ENCODE peak calls at places on chromosome 19, in nine cellular contexts. One of them, this sample, is unnamed.

GRCh38 chr19:2330632-2331284 is 2.3 kb downstream of the SPPL2B start:
- DNase-seq in H1: no peak
- DNase-seq in HCT116: no peak
- DNase-seq in IMR-90: no peak
- DNase-seq in tibial nerve: no peak
- DNase-seq in transverse colon: peak
- DNase-seq in K562: no peak
- DNase-seq in breast epithelium: no peak
- DNase-seq in heart left ventricle: no peak
- DNase-seq in this sample: peak

GRCh38 chr19:5154129-5154798 is 185.4 kb downstream of the KDM4B start:
- DNase-seq in transverse colon: peak
- DNase-seq in IMR-90: no peak
- DNase-seq in breast epithelium: no peak
- DNase-seq in tibial nerve: no peak
- DNase-seq in H1: no peak
- DNase-seq in heart left ventricle: no peak
- DNase-seq in HCT116: no peak
- DNase-seq in K562: peak
- DNase-seq in this sample: peak

GRCh38 chr19:8592231-8593009 is 15.2 kb upstream of the MYO1F start:
- DNase-seq in tibial nerve: peak
- DNase-seq in heart left ventricle: peak
- DNase-seq in breast epithelium: peak
- DNase-seq in IMR-90: peak
- DNase-seq in H1: peak
- DNase-seq in K562: peak
- DNase-seq in transverse colon: peak
- DNase-seq in HCT116: no peak
- DNase-seq in this sample: peak

GRCh38 chr19:39167461-39168257 is 29.1 kb upstream of the NCCRP1 start:
- DNase-seq in tibial nerve: no peak
- DNase-seq in K562: no peak
- DNase-seq in H1: no peak
- DNase-seq in IMR-90: no peak
- DNase-seq in HCT116: no peak
- DNase-seq in breast epithelium: peak
- DNase-seq in heart left ventricle: no peak
- DNase-seq in transverse colon: peak
- DNase-seq in this sample: no peak

GRCh38 chr19:42028304-42029216 is 34.5 kb upstream of the ATP1A3 start:
- DNase-seq in HCT116: peak
- DNase-seq in tibial nerve: no peak
- DNase-seq in K562: peak
- DNase-seq in H1: peak
- DNase-seq in transverse colon: no peak
- DNase-seq in breast epithelium: no peak
- DNase-seq in heart left ventricle: no peak
- DNase-seq in IMR-90: no peak
- DNase-seq in this sample: no peak

GRCh38 chr19:35249848-35250711 is 1.3 kb downstream of the LSR start:
- DNase-seq in IMR-90: no peak
- DNase-seq in HCT116: no peak
- DNase-seq in K562: no peak
- DNase-seq in transverse colon: no peak
- DNase-seq in H1: no peak
- DNase-seq in breast epithelium: no peak
- DNase-seq in tibial nerve: no peak
- DNase-seq in heart left ventricle: peak
- DNase-seq in this sample: peak

GRCh38 chr19:19661141-19661674 is 2.3 kb downstream of the ATP13A1 start:
- DNase-seq in K562: no peak
- DNase-seq in H1: no peak
- DNase-seq in transverse colon: no peak
- DNase-seq in breast epithelium: no peak
- DNase-seq in IMR-90: no peak
- DNase-seq in tibial nerve: no peak
- DNase-seq in heart left ventricle: no peak
- DNase-seq in HCT116: no peak
- DNase-seq in this sample: no peak

GRCh38 chr19:40420766-40421467 is 4.9 kb downstream of the SERTAD1 start:
- DNase-seq in heart left ventricle: peak
- DNase-seq in IMR-90: peak
- DNase-seq in transverse colon: peak
- DNase-seq in tibial nerve: peak
- DNase-seq in breast epithelium: peak
- DNase-seq in HCT116: peak
- DNase-seq in K562: peak
- DNase-seq in H1: no peak
- DNase-seq in this sample: peak

GRCh38 chr19:19081642-19082151 is 17.9 kb downstream of the SLC25A42 start:
- DNase-seq in heart left ventricle: peak
- DNase-seq in K562: no peak
- DNase-seq in tibial nerve: no peak
- DNase-seq in IMR-90: peak
- DNase-seq in breast epithelium: no peak
- DNase-seq in HCT116: no peak
- DNase-seq in H1: no peak
- DNase-seq in transverse colon: no peak
- DNase-seq in this sample: no peak

GRCh38 chr19:27776020-27776419 is 1436.9 kb downstream of the UQCRFS1 start:
- DNase-seq in IMR-90: peak
- DNase-seq in HCT116: no peak
- DNase-seq in K562: peak
- DNase-seq in breast epithelium: no peak
- DNase-seq in transverse colon: no peak
- DNase-seq in H1: no peak
- DNase-seq in heart left ventricle: no peak
- DNase-seq in tibial nerve: no peak
- DNase-seq in this sample: no peak

GRCh38 chr19:897442-898039 is 4.3 kb downstream of the RNU6-9 start:
- DNase-seq in transverse colon: no peak
- DNase-seq in K562: no peak
- DNase-seq in breast epithelium: no peak
- DNase-seq in heart left ventricle: no peak
- DNase-seq in HCT116: no peak
- DNase-seq in H1: no peak
- DNase-seq in tibial nerve: no peak
- DNase-seq in IMR-90: no peak
- DNase-seq in this sample: no peak

GRCh38 chr19:4454952-4455738 is 2.4 kb downstream of the UBXN6 start:
- DNase-seq in IMR-90: peak
- DNase-seq in HCT116: no peak
- DNase-seq in breast epithelium: no peak
- DNase-seq in tibial nerve: no peak
- DNase-seq in K562: peak
- DNase-seq in H1: no peak
- DNase-seq in heart left ventricle: no peak
- DNase-seq in transverse colon: no peak
- DNase-seq in this sample: no peak

GRCh38 chr19:54415208-54415900 is at the start of gene TTYH1:
- DNase-seq in IMR-90: no peak
- DNase-seq in transverse colon: no peak
- DNase-seq in breast epithelium: no peak
- DNase-seq in tibial nerve: no peak
- DNase-seq in HCT116: no peak
- DNase-seq in heart left ventricle: no peak
- DNase-seq in H1: no peak
- DNase-seq in K562: peak
- DNase-seq in this sample: no peak

GRCh38 chr19:41323430-41324125 is 13.6 kb downstream of the CCDC97 start:
- DNase-seq in H1: no peak
- DNase-seq in heart left ventricle: peak
- DNase-seq in HCT116: no peak
- DNase-seq in transverse colon: peak
- DNase-seq in IMR-90: peak
- DNase-seq in tibial nerve: peak
- DNase-seq in breast epithelium: no peak
- DNase-seq in K562: peak
- DNase-seq in this sample: no peak

GRCh38 chr19:48627865-48628314 is 8.6 kb downstream of the SPHK2 start:
- DNase-seq in breast epithelium: no peak
- DNase-seq in transverse colon: no peak
- DNase-seq in K562: no peak
- DNase-seq in H1: no peak
- DNase-seq in heart left ventricle: no peak
- DNase-seq in HCT116: no peak
- DNase-seq in tibial nerve: no peak
- DNase-seq in IMR-90: no peak
- DNase-seq in this sample: no peak

GRCh38 chr19:13172335-13173128 is 22.3 kb downstream of the IER2 start:
- DNase-seq in HCT116: no peak
- DNase-seq in tibial nerve: peak
- DNase-seq in K562: peak
- DNase-seq in breast epithelium: peak
- DNase-seq in transverse colon: peak
- DNase-seq in H1: no peak
- DNase-seq in heart left ventricle: peak
- DNase-seq in IMR-90: peak
- DNase-seq in this sample: peak

GRCh38 chr19:52226652-52227051 is 36.8 kb downstream of the PPP2R1A start:
- DNase-seq in HCT116: no peak
- DNase-seq in transverse colon: no peak
- DNase-seq in H1: no peak
- DNase-seq in breast epithelium: no peak
- DNase-seq in K562: no peak
- DNase-seq in tibial nerve: no peak
- DNase-seq in heart left ventricle: no peak
- DNase-seq in IMR-90: no peak
- DNase-seq in this sample: no peak

GRCh38 chr19:23561341-23561740 is 125.7 kb downstream of the ZNF675 start:
- DNase-seq in H1: no peak
- DNase-seq in K562: no peak
- DNase-seq in transverse colon: no peak
- DNase-seq in tibial nerve: no peak
- DNase-seq in HCT116: no peak
- DNase-seq in heart left ventricle: no peak
- DNase-seq in IMR-90: no peak
- DNase-seq in breast epithelium: no peak
- DNase-seq in this sample: no peak

GRCh38 chr19:1098177-1099051 is 3.2 kb upstream of the POLR2E start:
- DNase-seq in H1: no peak
- DNase-seq in heart left ventricle: no peak
- DNase-seq in K562: no peak
- DNase-seq in transverse colon: peak
- DNase-seq in IMR-90: peak
- DNase-seq in breast epithelium: no peak
- DNase-seq in tibial nerve: no peak
- DNase-seq in HCT116: no peak
- DNase-seq in this sample: no peak

DNA sequence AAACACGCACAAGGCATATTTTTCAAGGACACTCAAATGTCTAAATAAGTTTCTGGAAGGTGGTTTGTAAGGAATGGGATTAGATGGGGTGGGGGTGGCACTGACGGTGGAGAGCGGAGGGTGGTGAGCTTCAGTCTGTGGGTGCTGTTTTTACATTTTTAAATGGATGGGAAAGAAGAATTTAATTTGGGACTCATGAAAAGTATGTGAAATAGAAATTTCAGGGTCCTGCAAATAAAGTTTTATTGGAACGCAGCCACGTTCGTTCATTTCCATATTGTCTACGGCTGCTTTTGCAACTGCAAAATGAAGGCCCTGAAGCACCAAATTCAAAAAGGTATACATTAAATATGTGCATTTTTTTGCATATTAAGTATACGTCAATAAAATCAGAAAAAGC is 9.9 kb downstream of the KANK2 start:
- DNase-seq in IMR-90: no peak
- DNase-seq in tibial nerve: no peak
- DNase-seq in K562: no peak
- DNase-seq in heart left ventricle: no peak
- DNase-seq in breast epithelium: no peak
- DNase-seq in H1: no peak
- DNase-seq in transverse colon: no peak
- DNase-seq in HCT116: no peak
- DNase-seq in this sample: no peak
- TF ChIP-seq POLR2A in IMR-90: no peak
- TF ChIP-seq POLR2A in tibial nerve: no peak
- TF ChIP-seq POLR2A in K562: no peak
- TF ChIP-seq POLR2A in heart left ventricle: no peak
- TF ChIP-seq POLR2A in breast epithelium: no peak
- TF ChIP-seq POLR2A in H1: no peak
- TF ChIP-seq POLR2A in transverse colon: no peak
- TF ChIP-seq POLR2A in HCT116: no peak
- TF ChIP-seq POLR2A in this sample: no peak

GRCh38 chr19:55809381-55810058 is 22.3 kb downstream of the NLRP11 start:
- DNase-seq in HCT116: peak
- DNase-seq in K562: peak
- DNase-seq in IMR-90: peak
- DNase-seq in transverse colon: peak
- DNase-seq in H1: peak
- DNase-seq in heart left ventricle: no peak
- DNase-seq in breast epithelium: no peak
- DNase-seq in tibial nerve: no peak
- DNase-seq in this sample: peak
- TF ChIP-seq CTCF in HCT116: peak
- TF ChIP-seq CTCF in K562: peak
- TF ChIP-seq CTCF in IMR-90: peak
- TF ChIP-seq CTCF in transverse colon: peak
- TF ChIP-seq CTCF in H1: peak
- TF ChIP-seq CTCF in heart left ventricle: peak
- TF ChIP-seq CTCF in breast epithelium: no peak
- TF ChIP-seq CTCF in tibial nerve: peak
- TF ChIP-seq CTCF in this sample: peak

DNA sequence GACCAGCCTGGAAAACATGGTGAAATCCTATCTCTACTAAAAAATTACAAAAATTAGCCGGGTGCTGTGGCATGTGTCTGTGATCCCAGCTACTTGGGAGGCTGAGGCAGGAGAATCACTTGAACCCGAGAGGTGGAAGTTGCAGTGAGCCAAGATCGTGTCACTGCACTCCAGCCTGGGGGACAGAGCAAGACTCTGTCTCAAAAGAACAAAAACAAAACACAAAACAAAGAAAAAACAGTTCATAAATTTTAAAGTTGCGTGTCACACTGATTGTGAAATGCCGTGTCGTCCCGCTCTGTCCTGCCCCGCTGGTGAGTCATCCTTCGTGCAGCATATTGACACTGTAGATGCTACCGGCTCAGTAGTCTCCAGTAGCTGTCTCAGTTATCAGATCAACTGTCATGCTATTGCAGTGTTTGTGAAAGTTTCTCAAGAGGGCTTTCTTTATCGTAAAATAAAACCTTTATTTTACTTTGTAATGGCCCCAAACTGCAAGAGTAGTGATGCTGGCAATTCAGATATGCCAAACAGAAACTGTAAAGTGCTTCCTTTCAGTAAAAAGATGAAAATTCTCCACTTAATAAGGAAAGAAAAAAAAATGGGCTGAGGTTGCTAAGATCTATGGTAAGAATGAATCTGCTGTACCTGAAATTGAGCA is 36.4 kb upstream of the IGFL1 start:
- DNase-seq in H1: no peak
- DNase-seq in K562: peak
- DNase-seq in heart left ventricle: no peak
- DNase-seq in tibial nerve: no peak
- DNase-seq in HCT116: no peak
- DNase-seq in transverse colon: no peak
- DNase-seq in breast epithelium: peak
- DNase-seq in IMR-90: peak
- DNase-seq in this sample: peak
- TF ChIP-seq POLR2A in H1: no peak
- TF ChIP-seq POLR2A in K562: no peak
- TF ChIP-seq POLR2A in heart left ventricle: no peak
- TF ChIP-seq POLR2A in tibial nerve: no peak
- TF ChIP-seq POLR2A in HCT116: no peak
- TF ChIP-seq POLR2A in transverse colon: no peak
- TF ChIP-seq POLR2A in breast epithelium: no peak
- TF ChIP-seq POLR2A in IMR-90: no peak
- TF ChIP-seq POLR2A in this sample: no peak

GRCh38 chr19:6674868-6675305 is 4.9 kb upstream of the TNFSF14 start:
- DNase-seq in tibial nerve: no peak
- DNase-seq in breast epithelium: no peak
- DNase-seq in HCT116: no peak
- DNase-seq in H1: peak
- DNase-seq in transverse colon: peak
- DNase-seq in IMR-90: peak
- DNase-seq in K562: peak
- DNase-seq in heart left ventricle: peak
- DNase-seq in this sample: peak
- TF ChIP-seq CTCF in tibial nerve: no peak
- TF ChIP-seq CTCF in breast epithelium: no peak
- TF ChIP-seq CTCF in HCT116: peak
- TF ChIP-seq CTCF in H1: peak
- TF ChIP-seq CTCF in transverse colon: no peak
- TF ChIP-seq CTCF in IMR-90: no peak
- TF ChIP-seq CTCF in K562: peak
- TF ChIP-seq CTCF in heart left ventricle: no peak
- TF ChIP-seq CTCF in this sample: no peak

This sample was measured in Peyer's patch.